ENCODE peak calls at places on chromosomes 12 and 14, in eight cellular contexts. I is GM04503; V is HEK293T; H is activated naive CD8-positive, alpha-beta T cell treated with anti-CD3 and anti-CD28 coated beads for 36 hours; M is activated T-helper 1 cell treated with Interleukin-2 at 50 U/mL for 16 hours; F is fibroblast of pulmonary artery; P is activated T-cell treated with anti-CD3 and anti-CD28 coated beads, Interleukin-2, amount 50 U/mL, for 1 hour; G is NCI-H1105 treated with DMSO at 0.1 percent for 48 hours. L is an unnamed sample.

GRCh38 chr12:56034586-56035332 is 7.0 kb upstream of the RPS26 start:
- DNase-seq in I (no peak), V (no peak), H (peak), M (no peak), F (no peak), P (no peak), G (no peak), L (no peak)

GRCh38 chr14:74980746-74981661 is 21.7 kb upstream of the EIF2B2 start:
- DNase-seq in I (no peak), V (peak), H (no peak), M (no peak), F (peak), P (no peak), G (no peak), L (no peak)

GRCh38 chr14:97697772-97698171 is 900.6 kb downstream of the VRK1 start:
- DNase-seq in I (no peak), V (no peak), H (peak), M (no peak), F (no peak), P (no peak), G (no peak), L (no peak)

GRCh38 chr14:53608369-53608768 is 348.3 kb downstream of the BMP4 start:
- DNase-seq in I (no peak), V (no peak), H (no peak), M (no peak), F (no peak), P (no peak), G (no peak), L (no peak)

GRCh38 chr12:80551897-80552296 is 107.9 kb downstream of the PTPRQ start:
- DNase-seq in I (peak), V (no peak), H (no peak), M (no peak), F (peak), P (no peak), G (peak), L (no peak)

GRCh38 chr14:97180304-97181200 is 383.4 kb downstream of the VRK1 start:
- DNase-seq in I (peak), V (no peak), H (no peak), M (no peak), F (peak), P (no peak), G (no peak), L (no peak)

GRCh38 chr14:95557291-95557690 is 22.4 kb downstream of the GLRX5 start:
- DNase-seq in I (no peak), V (no peak), H (no peak), M (no peak), F (no peak), P (no peak), G (no peak), L (no peak)

GRCh38 chr14:88992011-88992410 is 167.6 kb downstream of the TTC8 start:
- DNase-seq in I (no peak), V (no peak), H (no peak), M (no peak), F (no peak), P (no peak), G (no peak), L (no peak)

GRCh38 chr14:99316281-99317163 is 44.5 kb upstream of the BCL11B start:
- DNase-seq in I (no peak), V (no peak), H (no peak), M (no peak), F (no peak), P (no peak), G (no peak), L (no peak)

GRCh38 chr12:87988534-87988933 is 40.7 kb downstream of the C12orf50 start:
- DNase-seq in I (no peak), V (no peak), H (no peak), M (no peak), F (no peak), P (no peak), G (no peak), L (no peak)

GRCh38 chr14:20794644-20795369 is 7.8 kb downstream of the RNASE1 start:
- DNase-seq in I (no peak), V (no peak), H (no peak), M (no peak), F (no peak), P (no peak), G (no peak), L (no peak)

GRCh38 chr14:90235179-90235976 is 21.0 kb upstream of the PSMC1 start:
- DNase-seq in I (no peak), V (peak), H (peak), M (peak), F (peak), P (peak), G (peak), L (no peak)

GRCh38 chr12:10213168-10214130 is 772 bp downstream of the GABARAPL1 start:
- DNase-seq in I (no peak), V (peak), H (peak), M (peak), F (peak), P (peak), G (peak), L (peak)

GRCh38 chr14:67674139-67674479 is 323 bp downstream of the VTI1B start:
- DNase-seq in I (no peak), V (peak), H (peak), M (peak), F (peak), P (peak), G (peak), L (peak)

GRCh38 chr12:22101749-22102243 is 55.8 kb downstream of the CMAS start:
- DNase-seq in I (peak), V (no peak), H (peak), M (no peak), F (peak), P (no peak), G (no peak), L (no peak)

GRCh38 chr12:109433618-109434017 is 43.5 kb downstream of the KCTD10 start:
- DNase-seq in I (no peak), V (peak), H (no peak), M (no peak), F (no peak), P (no peak), G (no peak), L (no peak)

GRCh38 chr12:116962783-116963356 is 52.1 kb downstream of the FBXW8 start:
- DNase-seq in I (no peak), V (no peak), H (no peak), M (no peak), F (no peak), P (no peak), G (no peak), L (no peak)

GRCh38 chr12:113154351-113154973 is 4.9 kb downstream of the CFAP73 start:
- DNase-seq in I (no peak), V (no peak), H (peak), M (no peak), F (peak), P (peak), G (peak), L (no peak)

GRCh38 chr14:97185186-97185585 is 388.0 kb downstream of the VRK1 start:
- DNase-seq in I (no peak), V (peak), H (no peak), M (no peak), F (no peak), P (no peak), G (peak), L (no peak)

GRCh38 chr12:76329163-76329562 is 19.1 kb downstream of the BBS10 start:
- DNase-seq in I (peak), V (no peak), H (no peak), M (no peak), F (peak), P (no peak), G (no peak), L (no peak)

GRCh38 chr12:113459981-113460380 is 11.7 kb downstream of the LHX5 start:
- DNase-seq in I (no peak), V (no peak), H (no peak), M (no peak), F (no peak), P (no peak), G (no peak), L (no peak)

GRCh38 chr12:127108360-127109215 is 1158.4 kb upstream of the TMEM132C start:
- DNase-seq in I (peak), V (peak), H (peak), M (peak), F (peak), P (peak), G (no peak), L (no peak)

GRCh38 chr14:49961270-49962222 is 68.7 kb downstream of the ARF6 start:
- DNase-seq in I (no peak), V (no peak), H (no peak), M (no peak), F (no peak), P (no peak), G (no peak), L (no peak)